ENCODE peak calls at places on chromosomes 1 and 21, in nine cellular contexts. H is right lobe of liver, Q is cardiac fibroblast, D is heart right ventricle, A is HepG2, G is neuronal stem cell, B is colonic mucosa, Z is astrocyte of the spinal cord, L is stomach. F is an unnamed sample.
A peak's percentile ranks its signal among the peaks of the same experiment; 100 is the strongest.

GRCh38 chr1:118184737-118185082 is 318 bp downstream of the SPAG17 start:
- DNase-seq in H (no peak), Q (peak; percentile 3), D (no peak), A (no peak), G (peak; percentile 0), B (no peak), Z (no peak), L (no peak), F (no peak)

GRCh38 chr1:201732351-201732750 is 96.6 kb upstream of the IPO9 start:
- DNase-seq in H (no peak), Q (peak; percentile 61), D (no peak), A (no peak), G (no peak), B (no peak), Z (peak; percentile 37), L (no peak), F (no peak)

GRCh38 chr1:59455206-59455605 is 158.3 kb downstream of the FGGY start:
- DNase-seq in H (no peak), Q (peak; percentile 74), D (no peak), A (no peak), G (no peak), B (no peak), Z (peak; percentile 64), L (no peak), F (no peak)

GRCh38 chr1:243926803-243927245 is 76.8 kb upstream of the AKT3 start:
- DNase-seq in H (no peak), Q (peak; percentile 98), D (no peak), A (no peak), G (no peak), B (no peak), Z (peak; percentile 96), L (no peak), F (no peak)

GRCh38 chr1:202117898-202118371 is 4.8 kb upstream of the GPR37L1 start:
- DNase-seq in H (no peak), Q (no peak), D (no peak), A (peak; percentile 56), G (no peak), B (peak; percentile 42), Z (no peak), L (no peak), F (peak; percentile 47)

GRCh38 chr1:7558041-7558461 is 213.0 kb upstream of the VAMP3 start:
- DNase-seq in H (peak; percentile 48), Q (no peak), D (no peak), A (no peak), G (no peak), B (no peak), Z (no peak), L (no peak), F (peak; percentile 41)

GRCh38 chr1:179881642-179882252 is 338 bp upstream of the TOR1AIP1 start:
- DNase-seq in H (no peak), Q (no peak), D (peak; percentile 92), A (peak; percentile 70), G (no peak), B (peak; percentile 78), Z (peak; percentile 96), L (peak; percentile 80), F (no peak)

GRCh38 chr1:149845416-149845815 is 54.0 kb upstream of the BOLA1 start:
- DNase-seq in H (no peak), Q (no peak), D (no peak), A (no peak), G (no peak), B (peak; percentile 18), Z (no peak), L (no peak), F (no peak)

GRCh38 chr21:29287383-29287782 is 11.3 kb upstream of the BACH1 start:
- DNase-seq in H (no peak), Q (peak; percentile 63), D (no peak), A (peak; percentile 35), G (no peak), B (no peak), Z (peak; percentile 46), L (no peak), F (no peak)

GRCh38 chr1:59635057-59635456 is 179.7 kb upstream of the HOOK1 start:
- DNase-seq in H (no peak), Q (no peak), D (no peak), A (no peak), G (no peak), B (no peak), Z (no peak), L (no peak), F (no peak)

GRCh38 chr1:22311461-22311860 is 140.2 kb upstream of the ZBTB40 start:
- DNase-seq in H (no peak), Q (no peak), D (no peak), A (no peak), G (no peak), B (no peak), Z (no peak), L (peak; percentile 7), F (no peak)

GRCh38 chr1:186849271-186849671 is 20.5 kb downstream of the PLA2G4A start:
- DNase-seq in H (no peak), Q (no peak), D (no peak), A (peak; percentile 53), G (no peak), B (no peak), Z (no peak), L (no peak), F (no peak)

GRCh38 chr1:112718691-112719418 is 3.7 kb upstream of the PPM1J start:
- DNase-seq in H (peak; percentile 84), Q (peak; percentile 60), D (peak; percentile 78), A (no peak), G (peak; percentile 64), B (peak; percentile 81), Z (peak; percentile 34), L (peak; percentile 83), F (peak; percentile 88)

GRCh38 chr1:155964193-155964592 is 14.2 kb downstream of the ARHGEF2 start:
- DNase-seq in H (no peak), Q (no peak), D (no peak), A (no peak), G (no peak), B (no peak), Z (no peak), L (no peak), F (no peak)

GRCh38 chr1:27660300-27660837 is 11.6 kb downstream of the IFI6 start:
- DNase-seq in H (no peak), Q (no peak), D (no peak), A (no peak), G (no peak), B (no peak), Z (no peak), L (no peak), F (no peak)
- H3K4me3 ChIP-seq in H (peak overlapping the region; percentile 60), Q (peak overlapping the region; percentile 32), D (peak overlapping the region; percentile 65), A (no peak overlapping the region), G (no peak overlapping the region), B (peak overlapping the region; percentile 64), Z (peak overlapping the region; percentile 29), L (peak overlapping the region; percentile 62), F (no peak overlapping the region)

DNA sequence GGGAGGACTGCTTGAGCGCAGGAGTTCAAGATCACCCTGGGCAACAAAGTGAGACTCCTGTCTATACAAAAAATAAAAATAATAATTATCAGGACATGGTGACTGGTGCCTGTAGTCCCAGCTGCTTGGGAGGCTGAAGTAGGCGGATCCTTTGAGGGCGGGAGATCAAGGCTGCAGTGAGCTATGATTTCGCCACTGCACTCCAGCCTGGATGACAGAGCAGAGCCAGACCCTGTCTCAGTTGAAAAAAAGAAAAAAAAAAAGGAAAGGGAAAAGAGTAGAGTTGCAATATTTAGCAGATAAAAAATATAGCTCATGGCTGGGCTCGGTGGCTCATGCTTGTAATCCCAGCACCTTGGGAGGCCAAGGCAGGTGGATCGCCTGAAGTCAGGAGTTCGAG is 3.3 kb upstream of the S1PR1 start:
- DNase-seq in H (no peak), Q (no peak), D (no peak), A (peak; percentile 14), G (no peak), B (no peak), Z (no peak), L (no peak), F (no peak)
- H3K4me3 ChIP-seq in H (no peak overlapping the region), Q (no peak overlapping the region), D (no peak overlapping the region), A (no peak overlapping the region), G (no peak overlapping the region), B (no peak overlapping the region), Z (no peak overlapping the region), L (no peak overlapping the region), F (no peak overlapping the region)

GRCh38 chr1:51878307-51878615 is 266 bp downstream of the NRDC start:
- DNase-seq in H (no peak), Q (no peak), D (no peak), A (no peak), G (no peak), B (no peak), Z (no peak), L (no peak), F (no peak)

GRCh38 chr1:51877434-51878306 is 857 bp downstream of the NRDC start:
- DNase-seq in H (peak; percentile 56), Q (peak; percentile 46), D (no peak), A (no peak), G (no peak), B (peak; percentile 39), Z (peak; percentile 46), L (no peak), F (no peak)

GRCh38 chr1:51875291-51875772 is 3.2 kb downstream of the NRDC start:
- DNase-seq in H (no peak), Q (no peak), D (no peak), A (no peak), G (no peak), B (no peak), Z (no peak), L (no peak), F (no peak)

GRCh38 chr1:51878616-51879336 is at the start of gene NRDC:
- DNase-seq in H (peak; percentile 99), Q (peak; percentile 100), D (peak; percentile 100), A (peak; percentile 100), G (peak; percentile 100), B (peak; percentile 100), Z (peak; percentile 100), L (peak; percentile 100), F (peak; percentile 99)

DNA sequence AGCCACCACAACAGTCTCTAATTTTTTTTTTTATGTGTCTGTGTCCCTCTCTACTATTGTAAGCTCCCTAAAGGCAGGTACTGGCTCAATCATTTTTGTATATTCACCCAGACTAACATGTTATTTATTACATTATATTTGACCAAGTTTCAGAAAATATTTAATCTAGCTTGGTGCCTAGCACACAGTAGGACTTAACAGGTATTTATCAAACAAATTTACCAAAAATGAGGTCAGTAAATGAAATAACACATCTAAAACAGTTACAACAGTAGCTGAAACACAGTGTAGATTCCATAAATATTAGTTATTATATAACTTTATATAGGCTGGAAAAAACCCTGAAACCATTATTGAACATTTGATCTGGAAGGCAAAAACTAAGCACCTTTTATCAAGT is 2.7 kb downstream of the NRDC start:
- DNase-seq in H (no peak), Q (no peak), D (no peak), A (no peak), G (no peak), B (no peak), Z (no peak), L (no peak), F (no peak)
- H3K4me3 ChIP-seq in H (no peak overlapping the region), Q (no peak overlapping the region), D (no peak overlapping the region), A (peak overlapping the region; percentile 22), G (no peak overlapping the region), B (no peak overlapping the region), Z (no peak overlapping the region), L (peak overlapping the region; percentile 72), F (no peak overlapping the region)

DNA sequence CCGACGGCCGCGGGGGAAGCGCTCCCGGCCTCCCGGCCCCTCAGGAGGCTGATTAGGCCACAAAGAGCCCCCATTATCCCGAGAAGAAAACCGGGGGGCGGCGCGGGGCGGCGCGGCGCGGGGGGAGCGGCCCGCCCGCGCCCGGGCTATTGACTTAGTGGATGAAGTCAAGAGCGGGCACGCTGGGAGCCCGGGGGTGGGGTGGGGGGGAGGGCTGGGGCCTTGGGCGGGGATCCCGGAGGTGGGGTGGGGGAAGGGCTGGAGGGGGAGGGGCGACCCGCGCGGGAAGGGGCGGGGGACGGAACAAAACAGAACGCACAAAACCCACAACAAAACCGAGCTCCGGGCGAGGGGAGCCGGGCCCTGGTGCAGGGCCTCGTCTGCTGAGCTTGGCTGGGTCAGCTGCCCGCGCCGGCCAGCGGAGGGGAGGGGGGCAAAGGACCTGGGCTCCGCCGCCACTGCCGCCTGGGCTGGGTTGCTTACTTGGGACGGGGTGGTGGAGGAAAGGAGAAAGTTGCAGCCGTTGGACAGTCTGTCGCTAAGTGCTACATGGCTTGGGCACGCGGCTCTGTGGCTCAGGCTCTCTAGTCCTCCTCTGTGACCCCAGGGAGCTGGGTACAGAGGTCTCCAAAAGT is 16.2 kb downstream of the PAX7 start:
- DNase-seq in H (no peak), Q (no peak), D (no peak), A (no peak), G (no peak), B (no peak), Z (no peak), L (no peak), F (no peak)
- H3K4me3 ChIP-seq in H (no peak overlapping the region), Q (no peak overlapping the region), D (peak overlapping the region; percentile 36), A (peak overlapping the region; percentile 31), G (no peak overlapping the region), B (no peak overlapping the region), Z (no peak overlapping the region), L (peak overlapping the region; percentile 50), F (no peak overlapping the region)

F was measured in mucosa of descending colon.